ENCODE peak calls at places on chromosomes 5 and 9, in seven cellular contexts. U is HepG2, R is H1, F is SK-N-SH, C is GM12878, L is GM12892, T is K562. G is an unnamed sample.

GRCh38 chr9:23643656-23644258 is 182.3 kb downstream of the ELAVL2 start:
- DNase-seq in F (no peak), R (no peak), L (no peak), U (no peak), C (no peak), T (no peak), G (no peak)

GRCh38 chr5:81590498-81591384 is 160.2 kb downstream of the SSBP2 start:
- DNase-seq in F (no peak), U (no peak), R (peak; percentile 17), C (no peak), T (no peak), L (no peak), G (no peak)

GRCh38 chr5:172452398-172453205 is 1.7 kb downstream of the SH3PXD2B start:
- DNase-seq in L (no peak), R (no peak), F (peak; percentile 42), T (no peak), U (no peak), C (no peak), G (no peak)

GRCh38 chr9:131691969-131692611 is 47.8 kb downstream of the RAPGEF1 start:
- DNase-seq in R (no peak), T (no peak), F (no peak), U (no peak), C (no peak), L (no peak), G (no peak)

GRCh38 chr9:137967280-137967943 is 89.8 kb downstream of the CACNA1B start:
- DNase-seq in R (no peak), C (no peak), U (no peak), F (peak; percentile 2), T (no peak), L (no peak), G (no peak)

GRCh38 chr9:126523621-126524111 is 90.1 kb upstream of the LMX1B start:
- DNase-seq in U (no peak), R (no peak), L (no peak), C (no peak), T (no peak), F (peak; percentile 24), G (no peak)

GRCh38 chr9:80491086-80491749 is 919.5 kb downstream of the TLE4 start:
- DNase-seq in C (no peak), R (no peak), T (no peak), U (no peak), L (no peak), F (no peak), G (no peak)

GRCh38 chr5:176627582-176627981 is 2.8 kb downstream of the SNCB start:
- DNase-seq in R (no peak), L (no peak), C (no peak), T (no peak), U (no peak), F (no peak), G (no peak)

GRCh38 chr9:4424891-4425290 is 65.4 kb upstream of the SLC1A1 start:
- DNase-seq in T (no peak), F (no peak), R (no peak), L (no peak), C (no peak), U (no peak), G (no peak)

GRCh38 chr9:115254781-115255180 is 136.8 kb upstream of the TNC start:
- DNase-seq in F (no peak), U (no peak), C (no peak), L (no peak), R (no peak), T (no peak), G (no peak)

GRCh38 chr5:100577506-100577905 is 42.3 kb downstream of the FAM174A start:
- DNase-seq in C (no peak), F (no peak), U (no peak), R (no peak), L (no peak), T (no peak), G (no peak)

GRCh38 chr9:129141066-129142041 is 30.1 kb downstream of the PTPA start:
- DNase-seq in F (no peak), C (peak; percentile 71), T (no peak), L (no peak), U (no peak), R (no peak), G (no peak)

GRCh38 chr9:133953621-133953975 is 38.5 kb downstream of the VAV2 start:
- DNase-seq in F (no peak), U (no peak), L (no peak), R (no peak), T (no peak), C (no peak), G (no peak)

GRCh38 chr5:159533197-159533596 is 202.9 kb upstream of the IL12B start:
- DNase-seq in C (no peak), F (no peak), U (no peak), T (no peak), L (no peak), R (no peak), G (no peak)

GRCh38 chr5:132001647-132002561 is 9.6 kb downstream of the ACSL6 start:
- DNase-seq in T (no peak), U (peak; percentile 97), C (no peak), R (no peak), F (no peak), L (no peak), G (no peak)

GRCh38 chr9:123339666-123340414 is 16.2 kb upstream of the CRB2 start:
- DNase-seq in R (no peak), L (no peak), U (no peak), F (no peak), T (no peak), C (peak; percentile 78), G (no peak)

GRCh38 chr5:19104963-19105362 is 883.0 kb downstream of the CDH18 start:
- DNase-seq in U (no peak), C (no peak), R (no peak), F (no peak), T (no peak), L (no peak), G (no peak)

GRCh38 chr5:101932599-101932998 is 363.5 kb downstream of the SLCO4C1 start:
- DNase-seq in C (no peak), R (no peak), F (no peak), L (no peak), U (peak; percentile 3), T (no peak), G (no peak)

GRCh38 chr5:174338204-174339010 is 292.9 kb downstream of the NSG2 start:
- DNase-seq in C (no peak), U (no peak), L (no peak), T (no peak), R (no peak), F (peak; percentile 77), G (no peak)

GRCh38 chr9:132833451-132834130 is 44.5 kb downstream of the AK8 start:
- DNase-seq in U (no peak), C (no peak), L (no peak), T (no peak), F (peak; percentile 81), R (no peak), G (no peak)

GRCh38 chr9:93466416-93467061 is 13.2 kb upstream of the FAM120AOS start:
- DNase-seq in T (no peak), C (no peak), R (no peak), F (no peak), L (no peak), U (peak; percentile 9), G (no peak)

GRCh38 chr9:17863213-17863883 is 284.5 kb downstream of the SH3GL2 start:
- DNase-seq in R (no peak), U (no peak), T (no peak), L (no peak), F (no peak), C (peak; percentile 82), G (no peak)

GRCh38 chr5:179250561-179251225 is 94.6 kb downstream of the ADAMTS2 start:
- DNase-seq in U (no peak), C (no peak), T (no peak), L (no peak), R (no peak), F (no peak), G (no peak)

GRCh38 chr9:7234144-7234543 is 476.4 kb downstream of the KDM4C start:
- DNase-seq in F (peak; percentile 7), R (peak; percentile 57), L (peak; percentile 5), C (no peak), T (peak; percentile 43), U (peak; percentile 52), G (peak; percentile 12)
- TF ChIP-seq TAF1 in F (no peak), R (no peak), L (no peak), C (no peak), T (no peak), U (no peak), G (no peak)

GRCh38 chr5:72882989-72883388 is 66.5 kb downstream of the TNPO1 start:
- DNase-seq in T (no peak), C (no peak), R (no peak), L (no peak), U (no peak), F (no peak), G (no peak)

GRCh38 chr5:72883850-72884249 is 67.4 kb downstream of the TNPO1 start:
- DNase-seq in U (peak; percentile 31), T (no peak), R (no peak), C (no peak), F (no peak), L (no peak), G (no peak)

DNA sequence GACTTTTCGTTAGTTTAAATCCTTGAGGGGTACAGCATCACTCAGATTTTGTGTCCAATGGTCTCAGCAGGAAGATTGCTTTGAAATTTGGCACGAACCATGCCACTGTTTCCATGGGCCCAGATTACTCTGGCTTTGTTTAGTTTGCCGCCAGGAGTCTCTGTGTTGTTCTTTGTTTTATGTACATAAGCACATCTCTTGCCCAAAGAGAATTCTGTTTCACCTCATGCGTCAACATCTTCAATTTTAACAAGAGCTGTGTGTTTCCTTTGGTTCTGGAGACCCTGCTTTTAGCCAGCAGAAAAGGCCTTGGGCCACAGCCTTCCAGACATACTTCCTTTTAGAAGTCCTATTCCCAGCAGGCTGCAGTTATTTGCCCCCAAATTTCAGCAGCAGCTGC is 62.4 kb downstream of the TNPO1 start:
- DNase-seq in U (no peak), L (no peak), C (no peak), F (no peak), R (no peak), T (no peak), G (no peak)
- TF ChIP-seq POLR2AphosphoS5 in U (no peak), L (no peak), C (no peak), F (no peak), R (no peak), T (no peak), G (no peak)

GRCh38 chr9:135602789-135603481 is 36.4 kb downstream of the GLT6D1 start:
- DNase-seq in L (no peak), U (no peak), F (peak; percentile 68), C (no peak), R (peak; percentile 17), T (peak; percentile 73), G (no peak)
- TF ChIP-seq TAF1 in L (no peak), U (no peak), F (no peak), C (no peak), R (no peak), T (no peak), G (no peak)

DNA sequence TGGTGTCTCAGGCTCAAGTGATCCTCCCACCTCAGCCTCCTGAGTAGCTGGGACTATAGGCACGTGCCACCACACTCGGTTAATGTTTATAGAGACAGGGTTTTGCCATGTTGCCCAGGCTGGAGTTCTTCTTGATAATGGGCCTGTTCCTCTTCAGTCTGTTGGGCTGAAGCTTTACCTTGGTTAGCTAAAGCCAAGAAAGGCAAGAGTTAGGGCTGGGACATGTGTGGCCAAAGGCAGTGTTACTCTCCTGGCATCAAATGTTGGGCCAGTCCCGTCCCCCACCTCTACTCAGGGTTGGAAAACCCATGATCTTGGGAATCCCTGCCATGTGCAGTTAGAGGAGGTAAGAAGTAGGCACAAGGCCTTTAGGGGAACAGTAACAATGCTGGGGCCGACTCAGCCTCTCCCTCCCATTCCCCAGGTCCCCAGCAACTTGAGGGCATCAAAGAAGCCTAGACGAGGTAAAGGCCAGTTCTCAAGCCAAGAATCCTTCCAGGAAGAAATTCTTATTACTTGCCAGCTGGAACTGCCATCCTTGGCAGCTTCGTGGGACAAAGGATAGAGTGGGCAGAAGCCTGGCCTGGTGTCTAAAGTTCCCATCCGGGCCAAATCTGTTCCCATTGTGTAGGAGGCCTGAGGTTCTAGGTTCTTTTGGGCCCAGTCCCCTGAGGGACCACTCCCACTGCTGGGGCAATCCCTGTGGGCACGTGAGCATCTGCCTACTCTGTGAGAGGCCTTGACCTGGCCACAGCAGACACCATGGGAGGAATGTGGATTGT is 4.5 kb downstream of the EGR1 start:
- DNase-seq in T (no peak), L (no peak), R (peak; percentile 31), C (no peak), U (no peak), F (peak; percentile 39), G (no peak)
- TF ChIP-seq POLR2AphosphoS5 in T (peak; percentile 85), L (peak; percentile 92), R (peak; percentile 92), C (peak; percentile 90), U (no peak), F (no peak), G (peak; percentile 73)

G was measured in GM12891.